ENCODE peak calls at places on chromosome 7, in eight cellular contexts. K is nucleus accumbens, M is GM20000, X is hepatocyte, F is kidney tubule cell, E is AG04450, J is HTR-8/SVneo, U is T-helper 9 cell. B is an unnamed sample.

GRCh38 chr7:86908948-86909347 is 150.5 kb downstream of the ELAPOR2 start:
- DNase-seq in J (no peak), X (peak), U (no peak), E (no peak), K (no peak), F (no peak), M (no peak), B (no peak)

GRCh38 chr7:43754596-43754995 is 3.9 kb upstream of the BLVRA start:
- DNase-seq in F (no peak), X (no peak), E (no peak), U (no peak), J (no peak), K (no peak), M (no peak), B (no peak)

GRCh38 chr7:73602721-73603651 is 21.3 kb downstream of the MLXIPL start:
- DNase-seq in K (no peak), F (no peak), M (no peak), U (no peak), J (no peak), X (no peak), E (no peak), B (no peak)

GRCh38 chr7:45563804-45564461 is 10.2 kb upstream of the ADCY1 start:
- DNase-seq in M (no peak), E (no peak), J (no peak), F (no peak), K (no peak), U (no peak), X (no peak), B (no peak)

GRCh38 chr7:32045228-32045627 is 25.0 kb downstream of the PDE1C start:
- DNase-seq in U (no peak), E (no peak), F (peak), K (no peak), J (no peak), X (no peak), M (no peak), B (no peak)

GRCh38 chr7:26199301-26200112 is 1.0 kb downstream of the HNRNPA2B1 start:
- DNase-seq in K (no peak), X (peak), E (no peak), M (no peak), F (peak), U (peak), J (no peak), B (peak)

GRCh38 chr7:12028508-12028907 is 182.6 kb upstream of the TMEM106B start:
- DNase-seq in F (peak), M (no peak), X (no peak), E (peak), U (no peak), K (no peak), J (no peak), B (no peak)

GRCh38 chr7:126659124-126659523 is 593.6 kb downstream of the GRM8 start:
- DNase-seq in F (no peak), U (no peak), M (peak), E (no peak), K (no peak), J (no peak), X (no peak), B (no peak)

GRCh38 chr7:129882531-129882930 is 70.2 kb downstream of the UBE2H start:
- DNase-seq in E (no peak), M (no peak), X (no peak), K (no peak), U (no peak), J (no peak), F (peak), B (no peak)

GRCh38 chr7:142646274-142646895 is 102.9 kb upstream of the PRSS1 start:
- DNase-seq in U (no peak), K (no peak), J (no peak), X (no peak), E (no peak), F (no peak), M (no peak), B (no peak)

GRCh38 chr7:5420841-5421625 is 2.6 kb downstream of the TNRC18 start:
- DNase-seq in E (no peak), X (no peak), M (peak), J (no peak), K (no peak), U (no peak), F (peak), B (peak)

GRCh38 chr7:142436601-142437000 is 178.7 kb upstream of the PRSS58 start:
- DNase-seq in K (no peak), E (no peak), X (no peak), U (no peak), J (no peak), F (no peak), M (peak), B (no peak)

GRCh38 chr7:53542164-53542563 is 506.7 kb downstream of the POM121L12 start:
- DNase-seq in U (no peak), E (no peak), M (no peak), F (no peak), J (no peak), X (no peak), K (no peak), B (no peak)

GRCh38 chr7:50742401-50742800 is 40.3 kb downstream of the GRB10 start:
- DNase-seq in U (no peak), F (no peak), E (no peak), J (no peak), X (no peak), M (no peak), K (no peak), B (no peak)

GRCh38 chr7:127251048-127251451 is 1.7 kb downstream of the GRM8 start:
- DNase-seq in X (no peak), M (peak), F (no peak), J (no peak), U (no peak), E (no peak), K (no peak), B (no peak)

B was measured in body of pancreas.